ENCODE peak calls at places on chromosomes 12 and 14, in five cellular contexts. J is NB4, R is endodermal cell, P is left ventricle myocardium inferior, M is cardiac muscle cell. G is an unnamed sample.

GRCh38 chr12:53324113-53324778 is 2.8 kb upstream of the AAAS start:
- DNase-seq in J (peak), R (peak), P (peak), M (no peak), G (no peak)

GRCh38 chr12:47990351-47991105 is 13.7 kb downstream of the COL2A1 start:
- DNase-seq in J (peak), R (no peak), P (no peak), M (peak), G (no peak)

GRCh38 chr12:56042430-56043203 is 899 bp downstream of the RPS26 start:
- DNase-seq in J (no peak), R (no peak), P (no peak), M (no peak), G (no peak)

GRCh38 chr12:104347374-104348075 is 44.0 kb downstream of the EID3 start:
- DNase-seq in J (no peak), R (peak), P (no peak), M (no peak), G (peak)

GRCh38 chr14:47442206-47442605 is 233.2 kb downstream of the MDGA2 start:
- DNase-seq in J (peak), R (peak), P (no peak), M (peak), G (peak)

GRCh38 chr12:292186-292585 is 29.6 kb upstream of the SLC6A13 start:
- DNase-seq in J (no peak), R (no peak), P (no peak), M (no peak), G (no peak)

GRCh38 chr14:72638021-72638420 is 255.9 kb downstream of the DPF3 start:
- DNase-seq in J (no peak), R (no peak), P (no peak), M (peak), G (peak)

GRCh38 chr12:9866786-9867379 is 2.3 kb downstream of the CLEC2B start:
- DNase-seq in J (no peak), R (no peak), P (no peak), M (no peak), G (no peak)

GRCh38 chr14:40058916-40059897 is 627.0 kb upstream of the FBXO33 start:
- DNase-seq in J (peak), R (no peak), P (no peak), M (no peak), G (peak)

GRCh38 chr14:52987514-52987913 is 36.7 kb upstream of the FERMT2 start:
- DNase-seq in J (no peak), R (no peak), P (no peak), M (peak), G (no peak)

GRCh38 chr12:104182144-104182543 is 33.4 kb upstream of the TXNRD1 start:
- DNase-seq in J (no peak), R (peak), P (peak), M (peak), G (peak)

GRCh38 chr12:115353467-115353866 is 669.5 kb upstream of the TBX3 start:
- DNase-seq in J (no peak), R (no peak), P (no peak), M (no peak), G (no peak)

GRCh38 chr14:96088911-96089310 is 49.7 kb downstream of the C14orf132 start:
- DNase-seq in J (no peak), R (no peak), P (no peak), M (no peak), G (no peak)

GRCh38 chr14:57382283-57382682 is 8.1 kb upstream of the NAA30 start:
- DNase-seq in J (no peak), R (no peak), P (no peak), M (peak), G (peak)

GRCh38 chr14:106844608-106845285 is 1318.4 kb downstream of the TMEM121 start:
- DNase-seq in J (peak), R (no peak), P (peak), M (no peak), G (peak)

GRCh38 chr14:96783306-96784224 is 13.6 kb upstream of the VRK1 start:
- DNase-seq in J (peak), R (no peak), P (no peak), M (no peak), G (peak)

GRCh38 chr12:131639270-131639940 is 71.5 kb upstream of the SFSWAP start:
- DNase-seq in J (no peak), R (peak), P (no peak), M (no peak), G (no peak)

GRCh38 chr14:22276913-22277816 is 311.9 kb downstream of the DAD1 start:
- DNase-seq in J (peak), R (no peak), P (no peak), M (peak), G (peak)

GRCh38 chr14:44981198-44981597 is 19.2 kb downstream of the TOGARAM1 start:
- DNase-seq in J (no peak), R (no peak), P (no peak), M (no peak), G (no peak)

GRCh38 chr14:54188036-54188666 is 208.7 kb upstream of the CDKN3 start:
- DNase-seq in J (no peak), R (no peak), P (no peak), M (no peak), G (no peak)

GRCh38 chr14:102183922-102184677 is 44.4 kb downstream of the WDR20 start:
- DNase-seq in J (no peak), R (peak), P (no peak), M (no peak), G (no peak)

GRCh38 chr14:51086044-51086443 is 8.9 kb downstream of the TRIM9 start:
- DNase-seq in J (no peak), R (no peak), P (no peak), M (no peak), G (no peak)

GRCh38 chr14:89957791-89958190 is 2.1 kb downstream of the TDP1 start:
- DNase-seq in J (no peak), R (peak), P (no peak), M (no peak), G (no peak)

GRCh38 chr14:66443158-66443695 is 42.9 kb upstream of the CCDC196 start:
- DNase-seq in J (no peak), R (no peak), P (no peak), M (no peak), G (peak)

GRCh38 chr14:71478542-71478941 is 453.7 kb upstream of the RGS6 start:
- DNase-seq in J (peak), R (no peak), P (no peak), M (peak), G (no peak)

GRCh38 chr14:105530446-105531087 is 4.2 kb downstream of the TMEM121 start:
- DNase-seq in J (no peak), R (no peak), P (no peak), M (no peak), G (no peak)

GRCh38 chr12:28024231-28024995 is 51.9 kb upstream of the PTHLH start:
- DNase-seq in J (no peak), R (no peak), P (no peak), M (peak), G (no peak)

GRCh38 chr12:48768147-48768546 is 20.7 kb downstream of the ADCY6 start:
- DNase-seq in J (no peak), R (peak), P (no peak), M (no peak), G (no peak)

GRCh38 chr14:31530136-31530535 is 31.1 kb upstream of the NUBPL start:
- DNase-seq in J (peak), R (no peak), P (no peak), M (peak), G (no peak)

GRCh38 chr12:107393043-107393725 is 292.4 kb upstream of the PWP1 start:
- DNase-seq in J (no peak), R (no peak), P (no peak), M (no peak), G (no peak)

GRCh38 chr12:131389051-131390013 is 321.6 kb upstream of the SFSWAP start:
- DNase-seq in J (no peak), R (peak), P (no peak), M (no peak), G (no peak)

GRCh38 chr12:107783406-107784376 is 9.2 kb downstream of the ASCL4 start:
- DNase-seq in J (peak), R (no peak), P (no peak), M (no peak), G (no peak)

GRCh38 chr14:91876492-91876891 is 9.2 kb upstream of the TC2N start:
- DNase-seq in J (no peak), R (no peak), P (no peak), M (no peak), G (no peak)
- TF ChIP-seq CTCF in J (no peak), R (peak), P (no peak), M (no peak), G (no peak)

GRCh38 chr14:94439453-94440057 is 13.0 kb downstream of the SERPINA11 start:
- DNase-seq in J (no peak), R (no peak), P (no peak), M (no peak), G (no peak)
- TF ChIP-seq CTCF in J (peak), R (peak), P (no peak), M (no peak), G (no peak)

DNA sequence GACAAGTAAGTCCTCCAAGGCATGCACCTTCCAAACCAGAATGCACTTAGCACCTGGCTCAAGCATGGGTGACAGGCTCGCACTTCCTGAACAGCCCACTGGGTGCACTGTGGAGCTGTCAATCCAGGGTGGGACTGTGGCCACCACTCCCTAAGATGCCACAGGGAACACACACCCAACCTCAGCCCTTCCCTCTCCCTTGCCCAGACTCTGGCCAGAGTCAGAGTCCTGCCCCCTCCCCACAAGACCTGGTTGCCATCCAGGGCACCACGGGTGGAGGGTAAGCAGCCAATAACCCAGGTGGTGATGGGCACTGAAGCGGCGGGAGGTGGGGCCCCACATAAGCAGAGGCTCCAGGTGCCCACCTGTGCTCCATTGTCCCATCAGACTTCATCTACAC is 160.6 kb downstream of the MYRFL start:
- DNase-seq in J (peak), R (peak), P (no peak), M (no peak), G (peak)
- TF ChIP-seq CTCF in J (peak), R (peak), P (peak), M (peak), G (peak)

GRCh38 chr12:121799842-121800693 is 3.7 kb upstream of the SETD1B start:
- DNase-seq in J (peak), R (peak), P (peak), M (peak), G (peak)
- TF ChIP-seq CTCF in J (no peak), R (no peak), P (peak), M (no peak), G (no peak)

GRCh38 chr14:91649930-91650329 is 82.0 kb downstream of the CATSPERB start:
- DNase-seq in J (peak), R (no peak), P (no peak), M (peak), G (peak)
- TF ChIP-seq CTCF in J (peak), R (peak), P (peak), M (peak), G (peak)

GRCh38 chr12:50283230-50283923 is at the start of gene LIMA1:
- DNase-seq in J (peak), R (peak), P (peak), M (peak), G (peak)
- TF ChIP-seq CTCF in J (no peak), R (no peak), P (peak), M (no peak), G (no peak)

G was measured in MCF 10A.